ENCODE peak calls at places on chromosomes 4 and X, in seven cellular contexts. D, H, X, G, I, Z and J are unnamed samples. For H3K9me3, the result is how much of the 10 kb centered on the place peaks cover.

GRCh38 chr4:100872811-100873210 is 355.0 kb upstream of the EMCN start:
- DNase-seq in X (no peak), H (no peak), D (no peak), Z (no peak), G (no peak), I (no peak), J (no peak)

GRCh38 chr4:126628933-126629332 is 1003.8 kb upstream of the INTU start:
- DNase-seq in D (no peak), Z (no peak), H (no peak), X (no peak), G (no peak), I (no peak), J (no peak)

GRCh38 chrX:56281789-56282188 is 49.6 kb downstream of the KLF8 start:
- DNase-seq in G (no peak), X (no peak), Z (peak), D (peak), I (peak), H (peak), J (no peak)

GRCh38 chr4:3765271-3766206 is 646 bp upstream of the ADRA2C start:
- DNase-seq in Z (no peak), I (peak), X (peak), H (peak), G (no peak), D (no peak), J (no peak)

GRCh38 chr4:6221851-6222760 is 21.8 kb upstream of the JAKMIP1 start:
- DNase-seq in D (peak), X (peak), G (no peak), I (peak), Z (no peak), H (no peak), J (peak)

GRCh38 chr4:42865572-42866189 is 26.8 kb upstream of the GRXCR1 start:
- DNase-seq in G (no peak), H (peak), Z (peak), I (peak), D (peak), X (no peak), J (no peak)

GRCh38 chr4:153427363-153428071 is 38.6 kb upstream of the TMEM131L start:
- DNase-seq in Z (peak), G (no peak), X (no peak), D (no peak), H (peak), I (no peak), J (no peak)

GRCh38 chrX:98057176-98057575 is 1173.5 kb downstream of the RPA4 start:
- DNase-seq in X (no peak), D (no peak), I (no peak), Z (no peak), G (no peak), H (no peak), J (no peak)

GRCh38 chrX:3939967-3940610 is 226.6 kb upstream of the PRKX start:
- DNase-seq in G (no peak), H (peak), Z (peak), I (peak), X (peak), D (peak), J (no peak)

GRCh38 chrX:101999644-102000539 is 68.1 kb upstream of the ZMAT1 start:
- DNase-seq in Z (no peak), X (no peak), D (no peak), I (no peak), H (no peak), G (no peak), J (no peak)

GRCh38 chr4:140152015-140152703 is 1.8 kb downstream of the MAML3 start:
- DNase-seq in I (peak), D (peak), X (peak), G (no peak), H (peak), Z (peak), J (peak)

GRCh38 chrX:9927638-9928037 is 39.5 kb upstream of the CLDN34 start:
- DNase-seq in Z (no peak), D (no peak), X (no peak), I (no peak), G (no peak), H (no peak), J (no peak)

GRCh38 chr4:71553605-71554004 is 214.8 kb downstream of the SLC4A4 start:
- DNase-seq in I (peak), G (no peak), Z (peak), H (peak), X (no peak), D (no peak), J (no peak)

GRCh38 chr4:151169223-151169622 is 69.8 kb downstream of the RPS3A start:
- DNase-seq in X (no peak), D (no peak), H (no peak), Z (no peak), G (no peak), I (peak), J (no peak)

GRCh38 chr4:151163855-151164254 is 64.4 kb downstream of the RPS3A start:
- DNase-seq in D (no peak), H (no peak), X (no peak), G (no peak), Z (no peak), I (no peak), J (no peak)

GRCh38 chr4:151165205-151166000 is 66.0 kb downstream of the RPS3A start:
- DNase-seq in Z (no peak), X (no peak), H (peak), D (no peak), I (no peak), G (no peak), J (no peak)

GRCh38 chr4:151167561-151167960 is 68.1 kb downstream of the RPS3A start:
- DNase-seq in G (no peak), X (no peak), I (no peak), H (no peak), Z (no peak), D (no peak), J (no peak)

DNA sequence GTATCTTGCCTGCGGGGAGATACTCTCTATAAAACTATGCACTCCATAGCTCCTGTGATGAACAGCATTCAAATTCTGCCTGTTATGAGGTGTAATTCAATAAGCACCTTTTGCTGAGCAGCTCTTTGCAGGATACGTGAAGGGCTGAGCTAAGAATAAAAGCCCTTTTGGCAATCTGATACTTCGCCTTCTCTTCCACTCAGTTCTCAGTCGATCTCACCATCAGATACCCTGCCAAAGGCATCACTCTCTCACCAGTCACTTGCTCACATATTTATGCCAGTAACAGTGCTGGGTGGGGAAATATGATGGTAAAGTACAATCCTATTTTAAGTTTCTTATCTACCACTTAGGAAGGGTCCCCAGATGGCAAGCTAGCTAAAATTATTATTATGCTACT is 67.2 kb downstream of the RPS3A start:
- DNase-seq in I (no peak), H (peak), D (no peak), G (no peak), X (no peak), Z (no peak), J (no peak)
- H3K9me3 ChIP-seq in I (under half), H (under half), D (under half), G (under half), X (under half), Z (under half), J (under half)

DNA sequence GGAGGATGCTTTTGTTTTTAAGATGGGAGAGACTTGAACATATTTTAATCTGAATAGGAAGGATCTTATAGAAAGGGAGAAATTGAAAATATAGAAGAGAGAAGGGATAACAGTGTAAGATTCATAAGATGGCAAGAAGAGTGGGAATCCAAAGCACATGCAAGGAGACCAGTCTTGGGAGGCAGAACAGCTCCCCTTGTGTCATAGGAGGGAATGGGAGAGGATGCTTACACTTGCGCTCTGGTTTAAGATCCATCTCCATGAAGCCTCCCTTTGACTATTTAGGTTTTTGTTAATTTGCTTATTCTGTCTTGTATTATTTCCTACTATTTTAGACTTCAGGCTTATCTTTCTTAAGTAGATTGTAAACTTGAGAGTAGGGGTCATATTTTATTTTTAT is 42.7 kb downstream of the KIF4A start:
- DNase-seq in I (no peak), Z (no peak), H (no peak), D (no peak), G (no peak), X (no peak), J (no peak)
- H3K9me3 ChIP-seq in I (under half), Z (under half), H (under half), D (under half), G (under half), X (under half), J (under half)

GRCh38 chr4:159922119-159922518 is 819.2 kb downstream of the RAPGEF2 start:
- DNase-seq in D (no peak), G (no peak), X (no peak), I (no peak), H (no peak), Z (no peak), J (no peak)

GRCh38 chr4:159926871-159927270 is 824.0 kb downstream of the RAPGEF2 start:
- DNase-seq in H (peak), D (no peak), X (no peak), Z (no peak), G (no peak), I (no peak), J (no peak)

GRCh38 chr4:159925770-159926169 is 822.9 kb downstream of the RAPGEF2 start:
- DNase-seq in Z (peak), D (no peak), X (no peak), G (no peak), H (no peak), I (no peak), J (no peak)

GRCh38 chr4:159927781-159928180 is 824.9 kb downstream of the RAPGEF2 start:
- DNase-seq in Z (no peak), D (no peak), G (no peak), I (no peak), X (no peak), H (no peak), J (no peak)
- H3K9me3 ChIP-seq in Z (under half), D (under half), G (under half), I (under half), X (under half), H (under half), J (under half)

DNA sequence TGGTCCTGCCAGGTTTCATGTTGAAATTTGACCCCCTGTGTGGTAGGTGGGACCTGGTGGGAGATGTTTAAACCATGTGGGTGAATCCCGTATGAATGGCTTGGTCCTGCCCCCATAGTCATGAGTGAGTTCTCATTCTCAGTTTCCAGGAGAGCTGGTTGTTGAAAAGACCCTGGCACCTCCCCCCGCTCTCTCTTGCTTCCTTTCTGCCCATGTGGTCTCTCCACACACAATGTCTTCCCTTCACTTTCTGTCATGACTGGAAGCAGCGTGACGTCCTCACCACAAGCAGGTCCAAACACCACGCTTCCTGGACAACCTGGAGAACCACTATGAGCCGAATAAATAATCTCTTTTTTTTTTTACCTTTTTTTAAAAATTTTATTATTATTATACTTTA is 3.6 kb upstream of the CSF2RA start:
- DNase-seq in D (no peak), X (no peak), Z (no peak), H (no peak), G (no peak), I (no peak), J (no peak)
- H3K9me3 ChIP-seq in D (under half), X (under half), Z (under half), H (under half), G (under half), I (under half), J (under half)

DNA sequence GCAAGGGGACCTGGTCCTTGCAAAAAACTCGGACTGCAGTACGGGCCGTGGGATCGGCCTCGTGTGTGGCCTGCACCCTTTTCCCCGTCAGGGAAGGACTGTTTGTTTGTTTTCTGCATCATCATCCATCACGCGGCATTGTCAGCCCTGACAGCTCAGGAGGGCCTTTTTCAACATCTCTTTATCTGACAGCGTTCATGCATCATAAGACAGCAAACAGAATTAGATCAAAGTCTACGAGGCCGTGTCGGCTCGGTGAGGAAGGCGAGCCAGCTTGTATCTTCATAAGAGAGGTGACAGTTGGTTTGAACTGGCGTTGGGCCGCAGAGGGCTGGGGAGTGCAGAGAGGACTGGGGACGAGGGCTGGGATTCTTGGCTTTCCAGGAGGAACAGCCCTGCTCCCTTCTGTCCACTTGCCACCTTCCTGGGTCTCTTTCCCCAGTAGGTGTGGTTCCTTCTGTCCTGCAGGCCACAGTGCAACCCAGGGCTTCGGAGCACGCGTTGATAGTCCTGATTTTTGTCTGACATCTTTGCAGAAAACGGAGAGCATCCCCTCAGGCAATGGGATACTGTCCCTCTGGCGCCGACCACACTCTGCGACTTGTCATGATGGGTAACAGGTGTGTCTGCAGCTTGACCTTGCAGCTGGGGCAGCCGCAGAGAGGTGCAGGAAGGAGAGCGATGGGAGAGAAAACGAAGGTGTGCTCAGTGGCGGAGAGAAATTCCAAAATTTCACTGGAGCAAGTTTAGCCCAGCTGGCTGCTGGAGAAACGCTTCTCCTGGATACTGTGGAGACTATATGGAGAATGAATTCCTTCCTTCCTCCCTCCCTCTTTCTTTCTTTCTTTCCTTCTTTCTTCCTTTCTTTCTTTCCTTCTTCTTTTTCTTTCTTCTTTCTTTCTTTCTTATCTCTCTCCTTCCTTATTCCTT is 104.0 kb upstream of the SHOX start:
- DNase-seq in H (peak), X (no peak), Z (no peak), D (no peak), I (peak), G (no peak), J (no peak)
- H3K9me3 ChIP-seq in H (under half), X (under half), Z (under half), D (under half), I (under half), G (under half), J (under half)

DNA sequence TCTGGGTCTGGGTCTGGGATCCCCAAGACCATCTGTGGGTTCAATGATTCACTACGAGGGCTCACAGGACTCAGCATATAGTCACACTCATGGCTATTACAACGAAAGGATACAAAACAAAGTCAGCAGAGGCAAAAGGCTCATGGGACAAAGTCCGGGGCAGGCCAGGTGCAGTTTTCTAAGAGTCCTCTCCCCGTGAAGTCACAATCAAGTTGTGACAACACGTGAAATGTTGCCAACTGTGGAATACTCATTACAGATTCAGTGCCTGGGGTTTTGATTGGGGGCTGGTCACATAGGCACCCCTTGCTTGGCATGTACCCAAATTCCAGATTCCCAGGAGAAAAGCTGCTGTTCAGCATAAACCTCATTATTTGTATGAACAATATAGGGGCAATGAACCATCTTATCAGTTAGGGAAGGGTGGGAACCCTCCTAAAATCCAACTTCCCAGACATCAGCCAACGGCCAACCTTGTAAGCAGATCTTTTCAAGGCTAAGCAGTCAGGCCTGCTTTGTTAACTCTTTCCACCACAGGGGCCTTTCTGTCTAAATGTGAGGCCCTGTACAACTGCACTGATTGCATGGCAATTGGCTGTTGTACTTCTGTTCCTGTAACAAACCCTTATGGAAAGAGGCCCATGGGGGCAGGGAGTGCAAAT is 58.2 kb upstream of the DIPK2B start:
- DNase-seq in Z (peak), X (no peak), H (no peak), D (no peak), G (no peak), I (no peak), J (no peak)
- H3K9me3 ChIP-seq in Z (under half), X (under half), H (under half), D (under half), G (under half), I (under half), J (under half)